ENCODE peak calls at places on chromosome 12, in nine cellular contexts. Z, S, G, U, T, P, I, K and J are unnamed samples.

GRCh38 chr12:76247992-76248391 is 100.2 kb downstream of the BBS10 start:
- DNase-seq in G (peak), K (no peak), I (no peak), T (no peak), U (no peak), S (no peak), Z (no peak), P (no peak), J (no peak)

GRCh38 chr12:55687746-55688145 is 20.0 kb downstream of the ITGA7 start:
- DNase-seq in G (no peak), K (no peak), P (no peak), U (peak), S (no peak), T (no peak), I (peak), Z (no peak), J (no peak)

GRCh38 chr12:15698377-15698867 is 90.8 kb downstream of the EPS8 start:
- DNase-seq in P (no peak), G (no peak), U (no peak), S (no peak), Z (no peak), I (no peak), T (no peak), K (no peak), J (no peak)

GRCh38 chr12:67471810-67472209 is 176.7 kb upstream of the DYRK2 start:
- DNase-seq in I (no peak), T (no peak), Z (no peak), S (no peak), G (no peak), U (no peak), K (no peak), P (no peak), J (no peak)

GRCh38 chr12:104649913-104650312 is 193.2 kb downstream of the CHST11 start:
- DNase-seq in U (no peak), G (no peak), K (no peak), Z (no peak), T (no peak), S (no peak), P (no peak), I (no peak), J (no peak)

GRCh38 chr12:47860279-47860841 is 40.7 kb upstream of the HDAC7 start:
- DNase-seq in I (no peak), Z (no peak), G (no peak), S (no peak), P (no peak), U (peak), T (no peak), K (no peak), J (no peak)

GRCh38 chr12:121383601-121384019 is 16.3 kb upstream of the RNF34 start:
- DNase-seq in T (no peak), U (no peak), Z (no peak), K (no peak), P (no peak), I (no peak), G (no peak), S (no peak), J (no peak)

GRCh38 chr12:89250648-89251047 is 101.7 kb downstream of the DUSP6 start:
- DNase-seq in Z (no peak), K (no peak), S (no peak), G (no peak), T (no peak), U (no peak), I (no peak), P (no peak), J (no peak)

GRCh38 chr12:120735181-120735580 is 9.6 kb downstream of the ACADS start:
- DNase-seq in Z (no peak), S (no peak), U (peak), T (no peak), G (no peak), K (no peak), I (no peak), P (no peak), J (no peak)

GRCh38 chr12:121227294-121227693 is 17.4 kb downstream of the P2RX4 start:
- DNase-seq in U (peak), G (no peak), T (peak), P (peak), S (no peak), K (peak), Z (no peak), I (no peak), J (peak)

GRCh38 chr12:104680070-104680469 is 223.3 kb downstream of the CHST11 start:
- DNase-seq in T (no peak), P (no peak), S (peak), K (no peak), Z (peak), I (no peak), G (no peak), U (no peak), J (no peak)

GRCh38 chr12:124082676-124083075 is 109.7 kb downstream of the ZNF664 start:
- DNase-seq in S (no peak), Z (no peak), P (no peak), K (no peak), U (no peak), G (no peak), I (no peak), T (no peak), J (no peak)

GRCh38 chr12:96810057-96810456 is 97.0 kb upstream of the NEDD1 start:
- DNase-seq in U (no peak), I (no peak), S (no peak), G (no peak), P (peak), K (no peak), Z (no peak), T (no peak), J (no peak)

GRCh38 chr12:57433370-57433769 is 1.2 kb upstream of the INHBC start:
- DNase-seq in G (no peak), U (no peak), K (no peak), P (no peak), S (no peak), I (no peak), Z (no peak), T (no peak), J (peak)

GRCh38 chr12:131904346-131904745 is 9.9 kb downstream of the ULK1 start:
- DNase-seq in K (no peak), S (no peak), I (no peak), Z (no peak), G (no peak), T (no peak), U (no peak), P (no peak), J (no peak)

GRCh38 chr12:16939871-16940306 is 333.9 kb upstream of the LMO3 start:
- DNase-seq in Z (peak), S (peak), P (no peak), I (no peak), K (peak), U (no peak), T (no peak), G (no peak), J (peak)

GRCh38 chr12:24565300-24565699 is 383.6 kb downstream of the BCAT1 start:
- DNase-seq in I (no peak), G (no peak), S (no peak), P (no peak), T (no peak), U (no peak), Z (no peak), K (no peak), J (no peak)

GRCh38 chr12:126093911-126094310 is 1028.7 kb downstream of the AACS start:
- DNase-seq in T (no peak), Z (no peak), S (no peak), P (no peak), G (peak), I (no peak), U (no peak), K (no peak), J (no peak)

GRCh38 chr12:16602412-16602811 is 3.5 kb downstream of the LMO3 start:
- DNase-seq in T (no peak), G (no peak), K (no peak), Z (no peak), P (no peak), U (no peak), I (no peak), S (no peak), J (no peak)

GRCh38 chr12:18139989-18140596 is 50.1 kb upstream of the RERGL start:
- DNase-seq in I (no peak), P (no peak), S (no peak), U (no peak), Z (no peak), G (no peak), T (no peak), K (no peak), J (no peak)

GRCh38 chr12:76085159-76085868 is 829 bp upstream of the NAP1L1 start:
- DNase-seq in I (no peak), P (no peak), Z (no peak), S (no peak), G (no peak), T (no peak), K (no peak), U (no peak), J (no peak)

GRCh38 chr12:61629702-61630101 is 630.5 kb upstream of the USP15 start:
- DNase-seq in K (no peak), T (no peak), S (no peak), G (no peak), I (no peak), U (no peak), Z (no peak), P (no peak), J (no peak)

GRCh38 chr12:52191841-52192791 is at the start of gene KRT80:
- DNase-seq in K (peak), T (peak), P (peak), U (no peak), G (peak), I (peak), Z (peak), S (no peak), J (peak)

GRCh38 chr12:848519-849191 is 96.3 kb downstream of the WNK1 start:
- DNase-seq in U (no peak), Z (no peak), T (no peak), I (no peak), G (no peak), P (no peak), K (no peak), S (no peak), J (no peak)

GRCh38 chr12:100716658-100716948 is 78.0 kb upstream of the ANO4 start:
- DNase-seq in U (no peak), I (no peak), K (no peak), S (no peak), P (no peak), G (no peak), T (no peak), Z (no peak), J (no peak)

GRCh38 chr12:108381793-108382436 is 42.8 kb upstream of the CMKLR1 start:
- DNase-seq in U (no peak), I (no peak), P (no peak), T (no peak), Z (no peak), K (no peak), G (no peak), S (no peak), J (no peak)

GRCh38 chr12:57214398-57214781 is 2.2 kb upstream of the NXPH4 start:
- DNase-seq in T (peak), P (peak), G (no peak), S (no peak), U (peak), I (no peak), Z (no peak), K (peak), J (peak)

GRCh38 chr12:58919271-58920101 is 818 bp downstream of the LRIG3 start:
- DNase-seq in S (no peak), I (peak), Z (no peak), G (no peak), U (peak), P (peak), T (peak), K (peak), J (no peak)

GRCh38 chr12:56522486-56523193 is 1.0 kb downstream of the RBMS2 start:
- DNase-seq in Z (no peak), I (no peak), S (no peak), T (no peak), G (no peak), U (no peak), K (no peak), P (no peak), J (no peak)

GRCh38 chr12:13347241-13348043 is 150.9 kb downstream of the EMP1 start:
- DNase-seq in Z (peak), P (no peak), G (no peak), T (no peak), U (no peak), S (no peak), K (no peak), I (no peak), J (no peak)

GRCh38 chr12:2551514-2551913 is 243.3 kb upstream of the FKBP4 start:
- DNase-seq in K (no peak), I (no peak), S (no peak), U (no peak), Z (no peak), G (no peak), P (no peak), T (no peak), J (no peak)

GRCh38 chr12:1608783-1609119 is 14.4 kb upstream of the FBXL14 start:
- DNase-seq in G (no peak), I (no peak), T (no peak), K (no peak), U (no peak), Z (no peak), S (no peak), P (peak), J (no peak)

GRCh38 chr12:12333980-12334709 is 15.9 kb downstream of the MANSC1 start:
- DNase-seq in P (no peak), I (no peak), S (peak), K (peak), Z (peak), G (no peak), U (peak), T (no peak), J (peak)

GRCh38 chr12:65826513-65827171 is 2.4 kb downstream of the HMGA2 start:
- DNase-seq in Z (no peak), U (no peak), K (no peak), S (no peak), T (no peak), G (no peak), P (no peak), I (no peak), J (no peak)
- H3K4me3 ChIP-seq in Z (peak), U (peak), K (peak), S (peak), T (peak), G (peak), P (no peak), I (peak), J (peak)

GRCh38 chr12:43758728-43759563 is at the start of the genes IRAK4 and PUS7L:
- DNase-seq in P (peak), T (peak), K (peak), I (peak), Z (peak), S (peak), G (peak), U (peak), J (peak)
- TF ChIP-seq POLR2AphosphoS5 in P (peak), T (peak), K (peak), I (peak), Z (peak), S (peak), G (peak), U (peak), J (peak)

DNA sequence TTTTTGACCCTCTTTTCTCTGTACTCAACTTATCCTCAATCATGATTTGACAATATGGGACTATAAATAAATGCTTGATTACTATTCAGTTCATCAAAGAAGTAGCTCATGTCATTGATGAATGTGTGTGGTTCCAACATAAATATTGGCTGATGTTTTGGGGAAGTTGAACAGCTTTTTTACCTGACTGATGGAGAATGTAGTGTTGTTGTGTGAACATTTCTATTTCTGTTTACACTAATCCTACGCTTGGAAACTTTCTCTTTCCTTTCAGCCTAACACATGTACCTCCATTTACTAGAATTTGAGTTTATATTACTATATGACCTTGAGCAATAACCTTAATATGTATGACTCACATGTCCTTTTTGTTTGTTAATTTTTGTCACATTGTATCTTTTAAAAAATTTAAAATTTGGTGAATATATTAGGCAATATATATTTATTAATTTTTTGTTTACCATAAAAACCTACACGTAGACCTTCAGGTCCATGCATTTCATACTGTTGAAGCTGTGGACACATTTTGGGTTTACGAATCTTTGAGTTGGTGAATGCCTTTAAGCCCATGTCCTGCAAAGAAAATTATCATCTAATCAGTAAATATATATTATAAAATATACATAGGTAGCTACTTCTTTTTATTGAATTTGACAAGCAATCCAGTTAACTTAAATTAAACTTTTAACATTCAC is 21.1 kb downstream of the A2M start:
- DNase-seq in S (no peak), I (no peak), T (no peak), U (no peak), P (no peak), Z (no peak), K (no peak), G (no peak), J (no peak)
- TF ChIP-seq POLR2A in S (no peak), I (no peak), T (no peak), U (no peak), P (no peak), Z (no peak), K (no peak), G (no peak), J (no peak)

GRCh38 chr12:77968571-77968970 is 137.9 kb downstream of the NAV3 start:
- DNase-seq in G (no peak), P (no peak), S (no peak), Z (no peak), I (no peak), K (no peak), T (no peak), U (no peak), J (no peak)

GRCh38 chr12:77963576-77964178 is 133.0 kb downstream of the NAV3 start:
- DNase-seq in T (no peak), I (no peak), U (no peak), K (no peak), S (no peak), G (no peak), Z (no peak), P (no peak), J (no peak)

GRCh38 chr12:77968021-77968420 is 137.3 kb downstream of the NAV3 start:
- DNase-seq in G (no peak), S (no peak), U (no peak), T (no peak), K (no peak), Z (no peak), I (no peak), P (no peak), J (no peak)

DNA sequence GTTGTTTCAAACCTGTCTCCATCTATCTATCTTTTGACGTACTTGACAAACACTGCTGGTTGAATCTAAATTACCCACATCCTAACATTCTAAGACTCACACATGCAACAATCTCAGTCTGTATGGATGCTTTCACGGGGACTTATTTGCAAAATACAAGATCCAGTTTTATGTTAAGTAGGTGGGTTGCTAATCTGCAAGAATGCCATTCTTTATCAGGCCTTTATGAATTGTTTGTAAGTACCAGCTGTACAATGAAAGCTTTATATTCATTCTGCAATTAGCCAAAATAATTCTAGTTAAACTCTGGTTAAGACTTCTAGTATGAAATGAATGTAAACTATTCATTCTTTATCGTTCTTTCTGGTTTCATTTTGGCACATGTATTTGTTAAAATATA is 135.1 kb downstream of the NAV3 start:
- DNase-seq in G (no peak), T (no peak), U (no peak), I (no peak), P (no peak), S (no peak), K (no peak), Z (no peak), J (no peak)
- H3K4me3 ChIP-seq in G (no peak), T (no peak), U (no peak), I (no peak), P (no peak), S (no peak), K (no peak), Z (no peak), J (no peak)